ENCODE peak calls at places on chromosomes 6 and 20, in nine cellular contexts. One of them, this sample, is unnamed.

GRCh38 chr20:50798650-50799049 is 3.8 kb downstream of the BCAS4 start:
- DNase-seq in CD4-positive, CD25-positive, alpha-beta regulatory T cell: no peak
- DNase-seq in Daoy: no peak
- DNase-seq in NCI-H1436: no peak
- DNase-seq in NCI-H2081: no peak
- DNase-seq in GM13976: no peak
- DNase-seq in brain microvascular endothelial cell: no peak
- DNase-seq in stimulated activated CD4-positive, alpha-beta T cell treated with anti-CD3 and anti-CD28 coated beads, Interleukin-4, amount 100 ng/mL, for 48 hours: no peak
- DNase-seq in stomach: no peak
- DNase-seq in this sample: no peak

GRCh38 chr6:6659600-6660327 is 71.2 kb downstream of the LY86 start:
- DNase-seq in GM13976: peak
- DNase-seq in NCI-H1436: no peak
- DNase-seq in NCI-H2081: no peak
- DNase-seq in brain microvascular endothelial cell: no peak
- DNase-seq in Daoy: no peak
- DNase-seq in CD4-positive, CD25-positive, alpha-beta regulatory T cell: no peak
- DNase-seq in stimulated activated CD4-positive, alpha-beta T cell treated with anti-CD3 and anti-CD28 coated beads, Interleukin-4, amount 100 ng/mL, for 48 hours: no peak
- DNase-seq in stomach: no peak
- DNase-seq in this sample: no peak

GRCh38 chr6:69233195-69233524 is 563.6 kb downstream of the LMBRD1 start:
- DNase-seq in brain microvascular endothelial cell: no peak
- DNase-seq in CD4-positive, CD25-positive, alpha-beta regulatory T cell: no peak
- DNase-seq in Daoy: no peak
- DNase-seq in GM13976: peak
- DNase-seq in stimulated activated CD4-positive, alpha-beta T cell treated with anti-CD3 and anti-CD28 coated beads, Interleukin-4, amount 100 ng/mL, for 48 hours: no peak
- DNase-seq in NCI-H2081: peak
- DNase-seq in NCI-H1436: no peak
- DNase-seq in stomach: no peak
- DNase-seq in this sample: no peak

GRCh38 chr6:139290787-139291294 is 957 bp downstream of the TXLNB start:
- DNase-seq in CD4-positive, CD25-positive, alpha-beta regulatory T cell: peak
- DNase-seq in Daoy: no peak
- DNase-seq in stimulated activated CD4-positive, alpha-beta T cell treated with anti-CD3 and anti-CD28 coated beads, Interleukin-4, amount 100 ng/mL, for 48 hours: no peak
- DNase-seq in GM13976: peak
- DNase-seq in stomach: no peak
- DNase-seq in NCI-H2081: no peak
- DNase-seq in NCI-H1436: no peak
- DNase-seq in brain microvascular endothelial cell: peak
- DNase-seq in this sample: no peak

GRCh38 chr20:61874421-61875068 is 191.1 kb downstream of the TAF4 start:
- DNase-seq in Daoy: peak
- DNase-seq in NCI-H1436: no peak
- DNase-seq in NCI-H2081: no peak
- DNase-seq in brain microvascular endothelial cell: no peak
- DNase-seq in stimulated activated CD4-positive, alpha-beta T cell treated with anti-CD3 and anti-CD28 coated beads, Interleukin-4, amount 100 ng/mL, for 48 hours: no peak
- DNase-seq in stomach: no peak
- DNase-seq in GM13976: no peak
- DNase-seq in CD4-positive, CD25-positive, alpha-beta regulatory T cell: no peak
- DNase-seq in this sample: no peak

GRCh38 chr20:41177636-41178035 is 40.3 kb downstream of the PLCG1 start:
- DNase-seq in CD4-positive, CD25-positive, alpha-beta regulatory T cell: no peak
- DNase-seq in Daoy: peak
- DNase-seq in NCI-H2081: no peak
- DNase-seq in brain microvascular endothelial cell: peak
- DNase-seq in stimulated activated CD4-positive, alpha-beta T cell treated with anti-CD3 and anti-CD28 coated beads, Interleukin-4, amount 100 ng/mL, for 48 hours: no peak
- DNase-seq in GM13976: no peak
- DNase-seq in NCI-H1436: no peak
- DNase-seq in stomach: peak
- DNase-seq in this sample: no peak

GRCh38 chr20:33339515-33340058 is 56.6 kb downstream of the BPIFB1 start:
- DNase-seq in CD4-positive, CD25-positive, alpha-beta regulatory T cell: no peak
- DNase-seq in brain microvascular endothelial cell: no peak
- DNase-seq in GM13976: no peak
- DNase-seq in Daoy: no peak
- DNase-seq in NCI-H2081: no peak
- DNase-seq in stimulated activated CD4-positive, alpha-beta T cell treated with anti-CD3 and anti-CD28 coated beads, Interleukin-4, amount 100 ng/mL, for 48 hours: no peak
- DNase-seq in stomach: no peak
- DNase-seq in NCI-H1436: no peak
- DNase-seq in this sample: no peak

GRCh38 chr6:142476446-142476845 is 174.6 kb downstream of the ADGRG6 start:
- DNase-seq in NCI-H1436: no peak
- DNase-seq in CD4-positive, CD25-positive, alpha-beta regulatory T cell: no peak
- DNase-seq in stimulated activated CD4-positive, alpha-beta T cell treated with anti-CD3 and anti-CD28 coated beads, Interleukin-4, amount 100 ng/mL, for 48 hours: no peak
- DNase-seq in stomach: no peak
- DNase-seq in NCI-H2081: no peak
- DNase-seq in brain microvascular endothelial cell: no peak
- DNase-seq in GM13976: no peak
- DNase-seq in Daoy: no peak
- DNase-seq in this sample: no peak

GRCh38 chr6:133894795-133895401 is 6.0 kb downstream of the TCF21 start:
- DNase-seq in CD4-positive, CD25-positive, alpha-beta regulatory T cell: no peak
- DNase-seq in stimulated activated CD4-positive, alpha-beta T cell treated with anti-CD3 and anti-CD28 coated beads, Interleukin-4, amount 100 ng/mL, for 48 hours: no peak
- DNase-seq in NCI-H2081: no peak
- DNase-seq in GM13976: no peak
- DNase-seq in brain microvascular endothelial cell: no peak
- DNase-seq in NCI-H1436: no peak
- DNase-seq in Daoy: no peak
- DNase-seq in stomach: no peak
- DNase-seq in this sample: no peak

GRCh38 chr20:44187054-44187762 is at the start of gene JPH2:
- DNase-seq in CD4-positive, CD25-positive, alpha-beta regulatory T cell: no peak
- DNase-seq in brain microvascular endothelial cell: peak
- DNase-seq in stimulated activated CD4-positive, alpha-beta T cell treated with anti-CD3 and anti-CD28 coated beads, Interleukin-4, amount 100 ng/mL, for 48 hours: no peak
- DNase-seq in NCI-H2081: no peak
- DNase-seq in Daoy: peak
- DNase-seq in GM13976: no peak
- DNase-seq in NCI-H1436: no peak
- DNase-seq in stomach: peak
- DNase-seq in this sample: no peak

GRCh38 chr6:81820979-81821378 is 68.5 kb upstream of the TENT5A start:
- DNase-seq in NCI-H2081: no peak
- DNase-seq in stimulated activated CD4-positive, alpha-beta T cell treated with anti-CD3 and anti-CD28 coated beads, Interleukin-4, amount 100 ng/mL, for 48 hours: no peak
- DNase-seq in CD4-positive, CD25-positive, alpha-beta regulatory T cell: peak
- DNase-seq in GM13976: no peak
- DNase-seq in Daoy: no peak
- DNase-seq in brain microvascular endothelial cell: no peak
- DNase-seq in NCI-H1436: no peak
- DNase-seq in stomach: no peak
- DNase-seq in this sample: no peak

GRCh38 chr6:30490031-30490876 is 945 bp downstream of the HLA-E start:
- DNase-seq in NCI-H2081: no peak
- DNase-seq in stomach: peak
- DNase-seq in stimulated activated CD4-positive, alpha-beta T cell treated with anti-CD3 and anti-CD28 coated beads, Interleukin-4, amount 100 ng/mL, for 48 hours: peak
- DNase-seq in CD4-positive, CD25-positive, alpha-beta regulatory T cell: peak
- DNase-seq in brain microvascular endothelial cell: peak
- DNase-seq in NCI-H1436: peak
- DNase-seq in GM13976: peak
- DNase-seq in Daoy: peak
- DNase-seq in this sample: no peak

GRCh38 chr20:14830899-14831298 is 493.5 kb upstream of the FLRT3 start:
- DNase-seq in CD4-positive, CD25-positive, alpha-beta regulatory T cell: no peak
- DNase-seq in Daoy: no peak
- DNase-seq in stimulated activated CD4-positive, alpha-beta T cell treated with anti-CD3 and anti-CD28 coated beads, Interleukin-4, amount 100 ng/mL, for 48 hours: no peak
- DNase-seq in brain microvascular endothelial cell: no peak
- DNase-seq in GM13976: no peak
- DNase-seq in NCI-H1436: no peak
- DNase-seq in NCI-H2081: no peak
- DNase-seq in stomach: no peak
- DNase-seq in this sample: no peak

GRCh38 chr6:159595173-159595572 is 97.9 kb downstream of the SOD2 start:
- DNase-seq in Daoy: peak
- DNase-seq in NCI-H1436: no peak
- DNase-seq in GM13976: no peak
- DNase-seq in NCI-H2081: no peak
- DNase-seq in stomach: no peak
- DNase-seq in stimulated activated CD4-positive, alpha-beta T cell treated with anti-CD3 and anti-CD28 coated beads, Interleukin-4, amount 100 ng/mL, for 48 hours: no peak
- DNase-seq in CD4-positive, CD25-positive, alpha-beta regulatory T cell: no peak
- DNase-seq in brain microvascular endothelial cell: peak
- DNase-seq in this sample: no peak

This sample was measured in SK-N-MC.